ENCODE peak calls at places on chromosome 17, in four cellular contexts. O is C1 segment of cervical spinal cord, S is dorsolateral prefrontal cortex, F is substantia nigra. L is an unnamed sample.

GRCh38 chr17:74361613-74362391 is at the start of gene BTBD17:
- DNase-seq in O (peak), S (peak), F (no peak), L (peak)

GRCh38 chr17:83192161-83192788 is 112.9 kb downstream of the METRNL start:
- DNase-seq in O (no peak), S (peak), F (no peak), L (no peak)

GRCh38 chr17:59331929-59332889 is 754 bp downstream of the YPEL2 start:
- DNase-seq in O (peak), S (peak), F (no peak), L (no peak)

GRCh38 chr17:60065867-60066266 is 12.9 kb downstream of the HEATR6 start:
- DNase-seq in O (no peak), S (no peak), F (no peak), L (no peak)

GRCh38 chr17:79954281-79955166 is 81.1 kb downstream of the TBC1D16 start:
- DNase-seq in O (no peak), S (peak), F (no peak), L (no peak)

GRCh38 chr17:72455562-72455961 is 334.7 kb downstream of the SOX9 start:
- DNase-seq in O (no peak), S (no peak), F (no peak), L (no peak)

GRCh38 chr17:59837362-59838195 is 55.2 kb downstream of the TUBD1 start:
- DNase-seq in O (no peak), S (no peak), F (no peak), L (no peak)

GRCh38 chr17:62781826-62782225 is 26.3 kb downstream of the MARCHF10 start:
- DNase-seq in O (no peak), S (no peak), F (no peak), L (no peak)

GRCh38 chr17:8046929-8047768 is 8.3 kb downstream of the ALOX15B start:
- DNase-seq in O (no peak), S (no peak), F (no peak), L (no peak)

GRCh38 chr17:40099627-40100418 is 566 bp downstream of the NR1D1 start:
- DNase-seq in O (no peak), S (no peak), F (no peak), L (no peak)

GRCh38 chr17:4175921-4176802 is 33.2 kb downstream of the CYB5D2 start:
- DNase-seq in O (no peak), S (peak), F (no peak), L (no peak)

GRCh38 chr17:65547253-65547670 is 14.2 kb downstream of the AXIN2 start:
- DNase-seq in O (no peak), S (no peak), F (no peak), L (no peak)

GRCh38 chr17:10149573-10150399 is 48.6 kb downstream of the GAS7 start:
- DNase-seq in O (no peak), S (no peak), F (no peak), L (no peak)

GRCh38 chr17:72004476-72005331 is 116.1 kb upstream of the SOX9 start:
- DNase-seq in O (no peak), S (no peak), F (no peak), L (no peak)

GRCh38 chr17:19457046-19457445 is 46.0 kb downstream of the RNF112 start:
- DNase-seq in O (no peak), S (no peak), F (no peak), L (no peak)

GRCh38 chr17:35841505-35841904 is 27.2 kb downstream of the HEATR9 start:
- DNase-seq in O (no peak), S (no peak), F (no peak), L (no peak)

GRCh38 chr17:74760404-74761105 is 12.1 kb downstream of the NHERF1 start:
- DNase-seq in O (peak), S (no peak), F (no peak), L (peak)

GRCh38 chr17:78974635-78975591 is 4.8 kb downstream of the LGALS3BP start:
- DNase-seq in O (peak), S (no peak), F (no peak), L (no peak)

GRCh38 chr17:8311131-8311790 is 1.2 kb downstream of the ARHGEF15 start:
- DNase-seq in O (no peak), S (no peak), F (no peak), L (no peak)

GRCh38 chr17:47161988-47162622 is 27.0 kb downstream of the CDC27 start:
- DNase-seq in O (no peak), S (no peak), F (no peak), L (no peak)

GRCh38 chr17:10337976-10338375 is 34.8 kb downstream of the MYH13 start:
- DNase-seq in O (no peak), S (no peak), F (no peak), L (no peak)

GRCh38 chr17:77957869-77958715 is at the start of gene TNRC6C:
- DNase-seq in O (peak), S (peak), F (peak), L (peak)